ENCODE peak calls at places on chromosome 6, in seven cellular contexts. Z is lower lobe of right lung, T is gastrocnemius medialis, P is OCI-LY7, Y is A549, C is psoas muscle, M is pancreas. S is an unnamed sample.

GRCh38 chr6:151269318-151269995 is 29.7 kb downstream of the AKAP12 start:
- DNase-seq in C (no peak), T (no peak), Z (no peak), P (no peak), Y (peak; percentile 12), M (no peak), S (no peak)

GRCh38 chr6:156427345-156427744 is 349.8 kb upstream of the ARID1B start:
- DNase-seq in P (no peak), T (no peak), Y (peak; percentile 3), Z (no peak), C (no peak), M (no peak), S (peak; percentile 38)

GRCh38 chr6:13729891-13730290 is 18.3 kb upstream of the RANBP9 start:
- DNase-seq in T (no peak), Y (no peak), P (no peak), Z (no peak), M (no peak), C (no peak), S (no peak)

GRCh38 chr6:146917979-146918378 is 286.2 kb upstream of the STXBP5 start:
- DNase-seq in Z (no peak), T (no peak), M (no peak), C (no peak), P (no peak), Y (no peak), S (no peak)

GRCh38 chr6:16804007-16804303 is 42.7 kb upstream of the ATXN1 start:
- DNase-seq in Y (no peak), Z (no peak), C (no peak), M (no peak), T (no peak), P (no peak), S (no peak)

GRCh38 chr6:112903361-112903760 is 556.2 kb downstream of the RFPL4B start:
- DNase-seq in Y (no peak), C (no peak), T (no peak), Z (no peak), M (no peak), P (no peak), S (no peak)

GRCh38 chr6:13302751-13303667 is 25.3 kb downstream of the TBC1D7 start:
- DNase-seq in M (no peak), P (peak; percentile 33), Y (peak; percentile 89), C (peak; percentile 69), T (peak; percentile 56), Z (peak; percentile 81), S (peak; percentile 52)

GRCh38 chr6:157596886-157597285 is 215.9 kb downstream of the ZDHHC14 start:
- DNase-seq in M (no peak), T (no peak), C (no peak), Y (no peak), P (no peak), Z (no peak), S (no peak)

GRCh38 chr6:7164536-7165001 is 56.8 kb downstream of the RREB1 start:
- DNase-seq in Y (no peak), C (no peak), T (no peak), Z (no peak), P (no peak), M (no peak), S (no peak)

GRCh38 chr6:7169296-7169721 is 61.5 kb downstream of the RREB1 start:
- DNase-seq in T (peak; percentile 54), Z (no peak), M (no peak), C (peak; percentile 87), P (no peak), Y (no peak), S (no peak)

GRCh38 chr6:7165736-7166296 is 58.1 kb downstream of the RREB1 start:
- DNase-seq in T (no peak), Y (no peak), P (no peak), C (no peak), M (no peak), Z (no peak), S (no peak)

GRCh38 chr6:7165002-7165735 is 57.4 kb downstream of the RREB1 start:
- DNase-seq in Y (no peak), C (no peak), Z (no peak), M (no peak), T (no peak), P (no peak), S (no peak)

DNA sequence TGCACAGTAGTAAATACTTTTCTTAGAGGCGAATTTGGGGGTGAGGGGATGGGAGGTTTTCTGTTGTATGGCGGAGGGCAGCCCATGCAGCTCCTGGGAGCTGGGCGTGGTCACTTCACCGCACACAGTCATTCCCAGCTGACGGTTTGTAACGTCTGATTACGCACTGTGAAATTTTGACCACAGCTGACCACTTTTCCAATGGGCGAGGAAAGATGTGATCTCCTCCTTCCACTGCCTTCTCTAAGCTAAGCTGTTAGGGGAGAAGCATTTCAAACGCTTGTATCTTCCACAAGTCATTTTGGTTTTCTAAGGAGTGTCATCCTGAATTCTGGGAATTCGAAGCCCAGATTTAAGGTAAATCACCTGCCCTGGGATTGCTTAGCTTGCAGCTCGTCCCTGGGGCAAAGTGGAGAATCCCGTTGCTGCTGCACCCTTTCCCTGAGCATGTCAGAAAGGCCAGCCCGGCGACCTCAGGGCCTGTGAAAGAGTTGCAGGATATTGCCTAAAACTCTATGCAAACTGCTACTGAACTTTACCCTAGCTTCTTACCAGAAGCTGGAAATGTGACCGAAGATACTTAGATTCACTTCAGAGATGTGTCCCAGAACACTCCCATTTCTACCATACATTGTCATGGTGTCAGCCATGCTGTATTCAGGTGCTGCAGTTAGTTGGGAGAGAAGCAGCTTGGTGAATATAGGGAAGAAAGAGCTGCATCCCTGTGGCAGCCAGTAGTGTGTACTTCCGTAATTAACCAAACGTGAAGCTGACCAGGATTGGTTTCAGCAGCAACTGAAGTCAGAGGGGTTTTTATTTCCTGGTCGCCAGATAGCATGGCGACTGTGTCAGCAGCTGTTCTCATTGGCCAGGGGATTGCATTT is 58.9 kb downstream of the RREB1 start:
- DNase-seq in Y (no peak), T (no peak), M (no peak), P (no peak), Z (peak; percentile 65), C (no peak), S (no peak)
- H3K4me1 ChIP-seq in Y (peaks cover 50% of the 10 kb centered on the region), T (peaks cover 81% of the 10 kb centered on the region), M (peaks cover 43% of the 10 kb centered on the region), P (peaks cover 13% of the 10 kb centered on the region), Z (peaks cover 99% of the 10 kb centered on the region), C (peaks cover 83% of the 10 kb centered on the region), S (peaks cover 28% of the 10 kb centered on the region)

GRCh38 chr6:132084811-132085509 is 133.8 kb upstream of the CCN2 start:
- DNase-seq in Y (no peak), P (no peak), T (no peak), Z (no peak), C (no peak), M (no peak), S (peak; percentile 50)

GRCh38 chr6:132082421-132082820 is 131.2 kb upstream of the CCN2 start:
- DNase-seq in P (no peak), C (no peak), Z (no peak), T (no peak), Y (no peak), M (no peak), S (no peak)

GRCh38 chr6:132088150-132088549 is 137.0 kb upstream of the CCN2 start:
- DNase-seq in T (no peak), C (no peak), Z (no peak), Y (no peak), M (no peak), P (no peak), S (no peak)

GRCh38 chr6:132087391-132087790 is 136.2 kb upstream of the CCN2 start:
- DNase-seq in Z (no peak), T (no peak), C (no peak), P (no peak), M (no peak), Y (no peak), S (no peak)

DNA sequence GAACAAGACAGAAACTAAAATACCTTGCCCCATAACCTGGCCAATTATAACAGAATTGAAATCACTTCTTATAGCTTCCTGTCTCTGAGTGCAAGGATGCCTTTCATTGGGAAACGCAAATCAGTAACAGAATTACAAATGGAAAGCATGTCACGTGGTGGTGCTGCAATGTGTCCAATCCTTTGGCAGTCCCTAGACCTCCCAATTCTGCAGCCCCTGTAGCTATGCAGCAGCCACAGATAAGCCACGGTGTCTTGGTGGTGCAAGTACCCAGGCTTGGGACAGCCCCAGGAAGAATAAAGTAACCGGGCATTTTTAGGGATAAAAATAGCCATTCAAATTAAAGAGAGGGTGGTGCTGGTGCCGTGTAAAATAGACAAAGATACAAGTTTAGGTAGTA is 134.6 kb upstream of the CCN2 start:
- DNase-seq in T (no peak), Y (no peak), M (no peak), P (no peak), C (no peak), Z (no peak), S (no peak)
- H3K4me1 ChIP-seq in T (no peaks in the 10 kb centered on the region), Y (peaks cover 20% of the 10 kb centered on the region), M (no peaks in the 10 kb centered on the region), P (peaks cover 14% of the 10 kb centered on the region), C (no peaks in the 10 kb centered on the region), Z (no peaks in the 10 kb centered on the region), S (peaks cover 11% of the 10 kb centered on the region)

GRCh38 chr6:42383421-42384208 is 68.1 kb downstream of the TRERF1 start:
- DNase-seq in T (no peak), C (no peak), M (no peak), Y (no peak), Z (no peak), P (no peak), S (no peak)

GRCh38 chr6:42388046-42388445 is 63.7 kb downstream of the TRERF1 start:
- DNase-seq in T (no peak), M (no peak), C (no peak), Z (no peak), P (no peak), Y (no peak), S (no peak)

GRCh38 chr6:42385339-42385738 is 66.4 kb downstream of the TRERF1 start:
- DNase-seq in Z (no peak), P (no peak), C (no peak), T (no peak), M (no peak), Y (no peak), S (no peak)

GRCh38 chr6:42390228-42390934 is 61.3 kb downstream of the TRERF1 start:
- DNase-seq in Y (no peak), Z (no peak), C (no peak), M (no peak), T (no peak), P (peak; percentile 21), S (no peak)

DNA sequence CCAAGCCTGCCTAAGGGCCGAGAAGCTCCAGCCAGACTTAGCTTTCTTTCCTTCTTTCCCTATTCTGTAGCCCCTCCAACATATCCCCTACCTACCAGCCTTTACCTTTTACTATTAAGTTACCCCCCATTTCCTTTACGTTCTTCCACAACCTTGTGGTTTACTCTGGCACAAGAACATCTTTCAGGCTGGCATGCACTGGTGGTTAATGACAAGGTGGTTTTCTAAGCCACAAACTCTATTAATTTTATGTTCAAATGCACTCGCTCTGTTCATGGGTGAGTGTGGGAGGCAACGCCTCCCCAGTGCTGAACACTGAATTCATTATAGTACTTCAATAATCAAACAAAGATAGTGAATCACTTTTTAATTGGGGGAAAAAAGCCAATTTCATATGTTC is 64.4 kb downstream of the TRERF1 start:
- DNase-seq in Z (no peak), P (no peak), C (no peak), M (no peak), T (no peak), Y (no peak), S (no peak)
- H3K4me1 ChIP-seq in Z (peaks cover 9% of the 10 kb centered on the region), P (peaks cover 15% of the 10 kb centered on the region), C (no peaks in the 10 kb centered on the region), M (no peaks in the 10 kb centered on the region), T (no peaks in the 10 kb centered on the region), Y (no peaks in the 10 kb centered on the region), S (peaks cover 10% of the 10 kb centered on the region)

DNA sequence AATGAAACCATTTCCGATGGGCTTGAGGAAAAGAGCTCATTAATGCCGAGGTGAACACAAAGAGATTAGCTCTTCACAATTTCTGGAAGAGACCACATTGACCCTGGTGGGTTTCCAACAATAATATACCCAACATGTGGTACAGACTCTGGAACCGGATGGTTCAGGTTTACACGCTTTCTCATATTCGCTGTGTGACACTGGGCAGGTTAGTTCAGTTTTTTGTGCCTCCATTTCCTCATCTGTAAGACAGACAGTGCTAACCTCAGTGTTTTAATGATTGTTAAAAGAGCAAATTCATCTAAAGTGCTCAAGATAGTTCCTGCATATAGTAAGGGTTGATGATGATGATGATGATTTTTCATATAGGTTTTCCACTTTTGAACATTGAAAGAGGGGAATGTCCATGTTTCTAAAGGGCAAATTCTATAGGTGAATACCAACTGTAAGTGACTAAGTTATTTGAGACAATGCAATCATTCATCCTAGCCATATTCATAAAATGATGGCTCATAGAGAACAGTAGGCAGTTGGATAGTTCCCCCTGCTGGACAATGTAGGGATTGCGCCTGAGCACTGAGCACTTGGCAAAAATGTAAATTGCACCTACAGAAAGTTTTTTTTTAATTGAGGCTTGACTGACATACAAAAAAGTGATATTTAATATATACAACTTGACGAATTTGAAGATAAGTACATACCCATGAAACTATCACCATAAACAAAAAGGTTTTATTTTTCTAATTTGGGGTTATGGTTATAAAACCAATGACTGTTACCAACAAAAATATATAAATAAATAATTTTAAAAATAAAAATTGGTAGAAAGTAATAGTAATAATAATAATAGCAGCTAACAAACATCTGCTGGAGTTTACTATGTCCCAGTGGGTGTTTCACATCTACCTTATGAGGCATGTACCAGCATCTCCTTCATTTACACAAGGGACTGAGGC is 2.1 kb upstream of the PERP start:
- DNase-seq in M (no peak), Y (peak; percentile 40), Z (peak; percentile 55), C (peak; percentile 57), P (peak; percentile 62), T (no peak), S (peak; percentile 88)
- H3K4me1 ChIP-seq in M (peaks cover 8% of the 10 kb centered on the region), Y (peaks cover 20% of the 10 kb centered on the region), Z (no peaks in the 10 kb centered on the region), C (no peaks in the 10 kb centered on the region), P (no peaks in the 10 kb centered on the region), T (peaks cover 3% of the 10 kb centered on the region), S (peaks cover 12% of the 10 kb centered on the region)